ENCODE peak calls at places on chromosomes 13 and 19, in five cellular contexts. H is fibroblast of lung, I is GM23248, C is A549, A is DND-41. P is an unnamed sample.

GRCh38 chr13:48096670-48097069 is 1.8 kb upstream of the MED4 start:
- DNase-seq in H (no peak), A (no peak), C (no peak), I (no peak), P (no peak)

GRCh38 chr13:37546087-37546486 is 52.5 kb downstream of the POSTN start:
- DNase-seq in C (no peak), A (no peak), I (no peak), H (no peak), P (no peak)

GRCh38 chr13:110798595-110798994 is 85.1 kb downstream of the ING1 start:
- DNase-seq in I (no peak), A (no peak), H (no peak), C (no peak), P (no peak)

GRCh38 chr13:106424805-106425204 is 110.7 kb downstream of the EFNB2 start:
- DNase-seq in H (no peak), C (no peak), A (no peak), I (no peak), P (no peak)

GRCh38 chr19:593505-593904 is 3.8 kb downstream of the HCN2 start:
- DNase-seq in C (no peak), H (no peak), A (no peak), I (no peak), P (peak)

GRCh38 chr13:26914148-26914547 is 153.6 kb upstream of the GPR12 start:
- DNase-seq in A (no peak), C (no peak), I (no peak), H (no peak), P (no peak)

GRCh38 chr19:37413243-37414084 is 42.6 kb downstream of the ZNF527 start:
- DNase-seq in I (no peak), H (peak), A (no peak), C (peak), P (no peak)

GRCh38 chr13:95300625-95301134 is 571 bp downstream of the ABCC4 start:
- DNase-seq in H (peak), C (peak), A (no peak), I (peak), P (peak)

GRCh38 chr13:53340505-53341143 is 312.0 kb downstream of the OLFM4 start:
- DNase-seq in A (no peak), C (no peak), I (no peak), H (no peak), P (no peak)

GRCh38 chr13:34139660-34140059 is 321.7 kb downstream of the RFC3 start:
- DNase-seq in A (no peak), H (no peak), C (no peak), I (no peak), P (no peak)

GRCh38 chr19:2049741-2050348 is 1.2 kb downstream of the MKNK2 start:
- DNase-seq in H (peak), A (peak), C (peak), I (peak), P (peak)

GRCh38 chr19:3224346-3225325 is at the start of gene CELF5:
- DNase-seq in C (no peak), I (peak), A (peak), H (no peak), P (peak)

GRCh38 chr13:104975272-104975671 is 1560.2 kb downstream of the EFNB2 start:
- DNase-seq in A (no peak), H (no peak), C (no peak), I (no peak), P (no peak)

GRCh38 chr19:14366529-14366928 is 14.7 kb upstream of the ADGRE5 start:
- DNase-seq in A (peak), C (peak), H (peak), I (peak), P (peak)
- H3K4me2 ChIP-seq in A (no peak), C (no peak), H (no peak), I (no peak), P (peak)

DNA sequence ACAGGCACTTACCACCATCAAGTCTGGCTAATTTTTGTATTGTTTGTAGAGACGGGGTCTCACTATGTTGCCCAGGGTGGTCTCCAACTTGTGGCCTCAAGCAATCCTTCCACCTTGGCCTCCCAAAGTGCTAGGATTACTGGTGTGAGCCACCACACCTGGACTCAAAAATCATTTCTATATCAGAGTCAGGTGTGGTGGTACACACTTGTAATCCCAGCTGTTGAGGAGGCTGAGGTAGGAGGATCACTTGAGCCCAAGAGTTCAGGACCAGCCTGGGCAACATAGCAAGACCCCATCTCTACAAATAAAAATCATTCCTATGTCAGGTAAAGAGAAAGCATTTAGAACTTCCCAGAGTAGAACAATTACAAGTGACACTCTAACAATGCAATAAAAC is 48.4 kb downstream of the MYO9B start:
- DNase-seq in C (no peak), I (no peak), A (no peak), H (no peak), P (no peak)
- H3K4me2 ChIP-seq in C (no peak), I (no peak), A (no peak), H (no peak), P (no peak)

DNA sequence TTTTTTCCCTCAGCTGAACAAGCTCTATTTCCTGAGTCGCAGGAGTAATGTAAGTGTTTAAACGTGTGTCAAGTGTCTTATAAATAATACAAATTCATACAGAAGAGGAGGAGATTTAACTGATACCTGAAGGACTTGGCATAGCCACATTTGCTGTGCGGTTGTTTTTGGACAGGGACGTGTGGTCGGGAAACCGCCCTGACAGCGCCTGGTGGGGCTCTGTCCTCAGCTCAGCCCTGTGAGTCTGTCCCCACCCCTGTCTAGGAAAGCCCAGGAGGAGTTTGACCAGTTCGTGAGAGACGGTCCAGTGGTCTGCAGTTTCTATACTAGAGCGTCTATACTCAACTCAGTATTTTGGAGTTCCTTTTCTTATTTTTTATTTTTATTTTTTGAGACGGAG is 16.7 kb downstream of the ZIC2 start:
- DNase-seq in A (no peak), H (no peak), C (no peak), I (no peak), P (no peak)
- H3K4me2 ChIP-seq in A (no peak), H (no peak), C (no peak), I (no peak), P (no peak)

GRCh38 chr19:44939668-44940067 is 2.4 kb upstream of the APOC4 start:
- DNase-seq in A (no peak), H (no peak), I (no peak), C (no peak), P (no peak)
- H3K4me2 ChIP-seq in A (no peak), H (no peak), I (no peak), C (no peak), P (no peak)